ENCODE peak calls at places on chromosomes 6 and 20, in eight cellular contexts. E is H54; G is CD4-positive, CD25-positive, alpha-beta regulatory T cell; W is WTC11; M is left colon; R is stimulated activated CD8-positive, alpha-beta memory T cell treated with anti-CD3 and anti-CD28 coated beads, Interleukin-15, amount 100 ng/mL, for 1 hour; U is iPS-NIHi11; Y is G401. V is an unnamed sample.

GRCh38 chr6:26598267-26598666 is 1.5 kb downstream of the ABT1 start:
- DNase-seq in E (no peak), G (no peak), W (no peak), M (no peak), R (no peak), U (no peak), Y (no peak), V (no peak)

GRCh38 chr6:139368661-139369060 is 5.8 kb downstream of the CITED2 start:
- DNase-seq in E (no peak), G (no peak), W (no peak), M (no peak), R (no peak), U (peak), Y (no peak), V (no peak)

GRCh38 chr20:62804021-62804631 is 509 bp upstream of the OGFR start:
- DNase-seq in E (no peak), G (peak), W (no peak), M (no peak), R (no peak), U (no peak), Y (no peak), V (no peak)

GRCh38 chr6:47283993-47284392 is 25.7 kb downstream of the TNFRSF21 start:
- DNase-seq in E (no peak), G (no peak), W (no peak), M (no peak), R (no peak), U (no peak), Y (no peak), V (no peak)

GRCh38 chr6:5730586-5731263 is 276.0 kb downstream of the NRN1 start:
- DNase-seq in E (no peak), G (no peak), W (no peak), M (no peak), R (no peak), U (no peak), Y (no peak), V (peak)

GRCh38 chr6:71228461-71229041 is 60.1 kb upstream of the OGFRL1 start:
- DNase-seq in E (peak), G (no peak), W (no peak), M (no peak), R (no peak), U (no peak), Y (no peak), V (no peak)

GRCh38 chr6:165849539-165850430 is 186.7 kb upstream of the PDE10A start:
- DNase-seq in E (no peak), G (no peak), W (no peak), M (no peak), R (no peak), U (no peak), Y (peak), V (no peak)

GRCh38 chr6:98036344-98036743 is 753.3 kb upstream of the MMS22L start:
- DNase-seq in E (no peak), G (no peak), W (peak), M (no peak), R (no peak), U (peak), Y (no peak), V (no peak)

GRCh38 chr6:45830441-45831139 is 185.1 kb downstream of the CLIC5 start:
- DNase-seq in E (no peak), G (peak), W (no peak), M (peak), R (no peak), U (no peak), Y (no peak), V (no peak)

GRCh38 chr6:2237001-2237400 is 8.4 kb downstream of the GMDS start:
- DNase-seq in E (peak), G (no peak), W (no peak), M (no peak), R (no peak), U (no peak), Y (no peak), V (peak)

GRCh38 chr6:31792741-31793140 is 2.8 kb downstream of the VARS1 start:
- DNase-seq in E (peak), G (no peak), W (no peak), M (no peak), R (no peak), U (peak), Y (no peak), V (no peak)

GRCh38 chr20:62170536-62170935 is 12.3 kb upstream of the MTG2 start:
- DNase-seq in E (no peak), G (no peak), W (no peak), M (no peak), R (no peak), U (no peak), Y (no peak), V (no peak)

GRCh38 chr20:38202982-38203293 is 37.9 kb upstream of the TGM2 start:
- DNase-seq in E (no peak), G (no peak), W (no peak), M (no peak), R (no peak), U (no peak), Y (no peak), V (no peak)

GRCh38 chr20:44467289-44467883 is 8.3 kb upstream of the TTPAL start:
- DNase-seq in E (no peak), G (no peak), W (peak), M (no peak), R (no peak), U (peak), Y (peak), V (no peak)

GRCh38 chr6:50586074-50586473 is 127.3 kb upstream of the TFAP2D start:
- DNase-seq in E (no peak), G (no peak), W (peak), M (no peak), R (no peak), U (no peak), Y (no peak), V (no peak)

GRCh38 chr6:52103661-52104060 is 16.2 kb upstream of the PKHD1 start:
- DNase-seq in E (no peak), G (no peak), W (no peak), M (no peak), R (no peak), U (no peak), Y (no peak), V (no peak)

GRCh38 chr6:4858194-4859028 is 82.2 kb downstream of the CDYL start:
- DNase-seq in E (no peak), G (no peak), W (no peak), M (no peak), R (no peak), U (no peak), Y (no peak), V (no peak)

GRCh38 chr20:57526067-57526884 is 1.3 kb upstream of the CTCFL start:
- DNase-seq in E (no peak), G (no peak), W (peak), M (no peak), R (no peak), U (peak), Y (no peak), V (no peak)

GRCh38 chr6:35047265-35048011 is 93.7 kb downstream of the TCP11 start:
- DNase-seq in E (no peak), G (no peak), W (no peak), M (no peak), R (no peak), U (no peak), Y (no peak), V (no peak)

GRCh38 chr6:33692760-33693158 is 18.7 kb downstream of the UQCC2 start:
- DNase-seq in E (no peak), G (peak), W (no peak), M (peak), R (peak), U (no peak), Y (no peak), V (no peak)

GRCh38 chr6:141659582-141659981 is 473.1 kb upstream of the GJE1 start:
- DNase-seq in E (no peak), G (no peak), W (no peak), M (no peak), R (no peak), U (no peak), Y (no peak), V (no peak)

GRCh38 chr6:151154418-151154817 is 85.3 kb upstream of the AKAP12 start:
- DNase-seq in E (peak), G (no peak), W (no peak), M (no peak), R (no peak), U (no peak), Y (no peak), V (no peak)

GRCh38 chr6:44041461-44042260 is 85.6 kb downstream of the MRPL14 start:
- DNase-seq in E (peak), G (no peak), W (no peak), M (peak), R (no peak), U (no peak), Y (no peak), V (no peak)

GRCh38 chr20:53829086-53829703 is 235.6 kb upstream of the ZNF217 start:
- DNase-seq in E (peak), G (no peak), W (no peak), M (no peak), R (no peak), U (no peak), Y (peak), V (no peak)

GRCh38 chr6:106886922-106887797 is 87.4 kb downstream of the CD24 start:
- DNase-seq in E (no peak), G (no peak), W (no peak), M (no peak), R (no peak), U (no peak), Y (no peak), V (peak)

GRCh38 chr6:115643762-115644161 is 416.9 kb downstream of the FRK start:
- DNase-seq in E (no peak), G (no peak), W (no peak), M (no peak), R (no peak), U (no peak), Y (no peak), V (no peak)